ENCODE peak calls at places on chromosomes 7 and 10, in five cellular contexts. R is astrocyte, X is Peyer's patch, N is neuronal stem cell, T is body of pancreas. K is an unnamed sample.
A peak's percentile ranks its signal among the peaks of the same experiment; 100 is the strongest.

GRCh38 chr7:156602283-156602682 is 38.3 kb upstream of the RNF32 start:
- DNase-seq in R (no peak), X (no peak), N (no peak), T (no peak), K (no peak)

GRCh38 chr7:28674359-28674782 is 262.1 kb downstream of the CREB5 start:
- DNase-seq in R (no peak), X (no peak), N (no peak), T (no peak), K (no peak)

GRCh38 chr7:111495173-111495572 is 67.1 kb downstream of the IMMP2L start:
- DNase-seq in R (no peak), X (no peak), N (no peak), T (no peak), K (no peak)

GRCh38 chr10:72088879-72089585 is 681 bp upstream of the SPOCK2 start:
- DNase-seq in R (no peak), X (peak; percentile 46), N (no peak), T (no peak), K (no peak)

GRCh38 chr7:23065974-23066373 is 39.6 kb upstream of the KLHL7 start:
- DNase-seq in R (peak; percentile 73), X (no peak), N (no peak), T (no peak), K (no peak)

GRCh38 chr10:129629911-129630310 is 162.9 kb downstream of the MGMT start:
- DNase-seq in R (no peak), X (no peak), N (no peak), T (no peak), K (no peak)

GRCh38 chr10:88091490-88092061 is 228.2 kb downstream of the PTEN start:
- DNase-seq in R (no peak), X (peak; percentile 85), N (no peak), T (no peak), K (no peak)

GRCh38 chr10:8033812-8034665 is 20.4 kb upstream of the GATA3 start:
- DNase-seq in R (no peak), X (no peak), N (peak; percentile 23), T (no peak), K (no peak)

GRCh38 chr7:130277763-130278643 is 11.3 kb downstream of the CPA2 start:
- DNase-seq in R (peak; percentile 60), X (no peak), N (peak; percentile 24), T (peak; percentile 75), K (no peak)

GRCh38 chr7:122148081-122148480 is 4.0 kb upstream of the AASS start:
- DNase-seq in R (no peak), X (no peak), N (no peak), T (no peak), K (no peak)

GRCh38 chr10:130179640-130180039 is 43.4 kb downstream of the GLRX3 start:
- DNase-seq in R (peak; percentile 51), X (no peak), N (peak; percentile 42), T (no peak), K (peak; percentile 31)

GRCh38 chr10:75633568-75633967 is 202.1 kb downstream of the LRMDA start:
- DNase-seq in R (no peak), X (no peak), N (no peak), T (no peak), K (no peak)

GRCh38 chr10:78763217-78763616 is 305.5 kb upstream of the ZMIZ1 start:
- DNase-seq in R (no peak), X (no peak), N (no peak), T (no peak), K (no peak)

GRCh38 chr10:58237014-58237830 is 30.5 kb downstream of the IPMK start:
- DNase-seq in R (peak; percentile 95), X (no peak), N (no peak), T (no peak), K (no peak)

GRCh38 chr7:117873056-117873932 is at the start of gene CTTNBP2:
- DNase-seq in R (peak; percentile 40), X (no peak), N (peak; percentile 65), T (peak; percentile 72), K (no peak)

GRCh38 chr7:27144799-27145166 is 1.3 kb upstream of the HOXA5 start:
- DNase-seq in R (no peak), X (peak; percentile 10), N (no peak), T (no peak), K (no peak)

GRCh38 chr10:2882628-2883027 is 184.7 kb upstream of the PFKP start:
- DNase-seq in R (no peak), X (no peak), N (no peak), T (no peak), K (no peak)

GRCh38 chr7:129801882-129802281 is 150.9 kb downstream of the UBE2H start:
- DNase-seq in R (no peak), X (no peak), N (no peak), T (no peak), K (no peak)

GRCh38 chr7:20403356-20403755 is 72.7 kb downstream of the ITGB8 start:
- DNase-seq in R (no peak), X (no peak), N (no peak), T (peak; percentile 88), K (no peak)

GRCh38 chr10:42177077-42177792 is 461.1 kb downstream of the ZNF33B start:
- DNase-seq in R (no peak), X (no peak), N (no peak), T (no peak), K (no peak)

GRCh38 chr10:114343623-114344306 is 60.5 kb downstream of the AFAP1L2 start:
- DNase-seq in R (no peak), X (no peak), N (no peak), T (no peak), K (no peak)

GRCh38 chr10:32239770-32240169 is 107.2 kb downstream of the EPC1 start:
- DNase-seq in R (peak; percentile 77), X (no peak), N (no peak), T (no peak), K (no peak)

GRCh38 chr7:139393621-139394215 is 34.0 kb downstream of the LUC7L2 start:
- DNase-seq in R (no peak), X (no peak), N (no peak), T (no peak), K (no peak)

GRCh38 chr10:16891375-16892313 is 74.4 kb upstream of the RSU1 start:
- DNase-seq in R (peak; percentile 81), X (peak; percentile 54), N (peak; percentile 53), T (peak; percentile 61), K (no peak)

GRCh38 chr7:12851841-12852240 is 164.4 kb downstream of the ARL4A start:
- DNase-seq in R (no peak), X (no peak), N (no peak), T (no peak), K (no peak)

GRCh38 chr10:61047011-61047410 is 103.0 kb upstream of the RHOBTB1 start:
- DNase-seq in R (no peak), X (no peak), N (no peak), T (no peak), K (no peak)

GRCh38 chr7:47375121-47375551 is 206.8 kb downstream of the TNS3 start:
- DNase-seq in R (peak; percentile 76), X (no peak), N (no peak), T (no peak), K (no peak)

GRCh38 chr7:48962821-48963505 is 38.6 kb downstream of the CDC14C start:
- DNase-seq in R (peak; percentile 83), X (no peak), N (no peak), T (no peak), K (no peak)

GRCh38 chr7:143320620-143321019 is 4.7 kb downstream of the CLCN1 start:
- DNase-seq in R (no peak), X (no peak), N (no peak), T (peak; percentile 32), K (no peak)

GRCh38 chr10:24929056-24929544 is 23.3 kb downstream of the PRTFDC1 start:
- DNase-seq in R (peak; percentile 93), X (no peak), N (no peak), T (no peak), K (no peak)

GRCh38 chr7:54783952-54784351 is 24.9 kb upstream of the SEC61G start:
- DNase-seq in R (no peak), X (no peak), N (no peak), T (no peak), K (no peak)

GRCh38 chr7:46385662-46386309 is 464.7 kb upstream of the IGFBP3 start:
- DNase-seq in R (peak; percentile 96), X (no peak), N (no peak), T (no peak), K (no peak)

GRCh38 chr7:28096713-28097112 is 83.9 kb downstream of the JAZF1 start:
- DNase-seq in R (no peak), X (peak; percentile 53), N (peak; percentile 51), T (peak; percentile 54), K (peak; percentile 33)

GRCh38 chr7:34365011-34365410 is 293.0 kb upstream of the NPSR1 start:
- DNase-seq in R (no peak), X (no peak), N (no peak), T (no peak), K (no peak)

GRCh38 chr7:90816511-90817142 is 220.5 kb downstream of the CDK14 start:
- DNase-seq in R (peak; percentile 100), X (no peak), N (no peak), T (no peak), K (no peak)

GRCh38 chr7:134427896-134428295 is 31.0 kb downstream of the AKR1B1 start:
- DNase-seq in R (no peak), X (no peak), N (no peak), T (no peak), K (no peak)

GRCh38 chr10:89590326-89590725 is 54.7 kb downstream of the PANK1 start:
- DNase-seq in R (no peak), X (no peak), N (no peak), T (no peak), K (no peak)

DNA sequence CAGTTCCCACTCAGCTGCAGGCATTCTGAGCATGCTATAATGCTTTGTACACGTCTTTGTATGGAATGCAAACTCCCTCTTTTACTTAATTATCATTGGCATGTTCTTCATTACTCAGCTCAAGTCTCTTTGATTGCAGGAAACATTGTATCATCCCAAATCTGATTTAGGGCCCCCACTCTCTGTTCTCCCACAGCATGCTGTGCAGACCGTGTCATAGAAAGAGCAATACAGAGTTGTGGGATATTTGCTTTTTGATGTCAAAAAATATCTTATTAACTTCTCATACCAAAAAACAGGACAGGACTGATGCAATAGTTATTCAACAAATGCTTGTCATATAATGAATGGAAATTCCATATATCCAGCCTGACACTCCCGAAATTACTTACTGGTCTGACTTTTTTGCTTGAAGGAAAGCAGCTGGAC is 1081.5 kb upstream of the C7orf33 start:
- DNase-seq in R (peak; percentile 35), X (no peak), N (no peak), T (no peak), K (no peak)
- H3K4me3 ChIP-seq in R (no peak overlapping the region), X (no peak overlapping the region), N (no peak overlapping the region), T (no peak overlapping the region), K (no peak overlapping the region)

GRCh38 chr7:7772385-7772784 is 54.0 kb upstream of the RPA3 start:
- DNase-seq in R (peak; percentile 46), X (peak; percentile 29), N (no peak), T (no peak), K (no peak)
- H3K4me3 ChIP-seq in R (peak overlapping the region; percentile 20), X (no peak overlapping the region), N (no peak overlapping the region), T (no peak overlapping the region), K (no peak overlapping the region)

GRCh38 chr7:123216825-123217224 is 17.1 kb upstream of the SLC13A1 start:
- DNase-seq in R (no peak), X (no peak), N (no peak), T (no peak), K (no peak)
- H3K4me3 ChIP-seq in R (no peak overlapping the region), X (no peak overlapping the region), N (no peak overlapping the region), T (no peak overlapping the region), K (no peak overlapping the region)

GRCh38 chr7:93148727-93149126 is 542 bp upstream of the SAMD9L start:
- DNase-seq in R (no peak), X (no peak), N (no peak), T (no peak), K (no peak)
- H3K4me3 ChIP-seq in R (no peak overlapping the region), X (peak overlapping the region; percentile 50), N (no peak overlapping the region), T (no peak overlapping the region), K (no peak overlapping the region)

K was measured in iPS DF 6.9.